ENCODE peak calls at places on chromosomes 4 and X, in eight cellular contexts. Z is H54; N is GM23338; U is NCI-H2081; L is stimulated activated CD4-positive, alpha-beta T cell treated with anti-CD3 and anti-CD28 coated beads, TNF-alpha, amount 100 ng/mL, for 1 hour; K is adrenal gland; J is PC-3; E is EL. R is an unnamed sample.

GRCh38 chr4:2936773-2937145 is 26.4 kb downstream of the NOP14 start:
- DNase-seq in N (no peak), L (no peak), E (peak; percentile 86), K (peak; percentile 83), Z (peak; percentile 47), J (peak; percentile 80), U (no peak), R (no peak)

GRCh38 chr4:65241257-65241997 is 428.9 kb downstream of the EPHA5 start:
- DNase-seq in K (no peak), N (no peak), J (no peak), L (no peak), Z (no peak), U (no peak), E (no peak), R (no peak)

GRCh38 chr4:169115897-169116254 is 105.8 kb upstream of the CBR4 start:
- DNase-seq in E (peak; percentile 93), L (no peak), K (no peak), J (peak; percentile 87), U (peak; percentile 1), N (peak; percentile 27), Z (peak; percentile 37), R (peak; percentile 67)

GRCh38 chrX:79524642-79525041 is 157.5 kb upstream of the ITM2A start:
- DNase-seq in E (no peak), U (no peak), L (no peak), Z (no peak), K (no peak), J (peak; percentile 14), N (peak; percentile 18), R (no peak)

GRCh38 chrX:100316987-100317386 is 93.1 kb downstream of the PCDH19 start:
- DNase-seq in L (no peak), Z (no peak), K (no peak), J (no peak), N (no peak), E (no peak), U (no peak), R (no peak)

GRCh38 chr4:118086334-118086733 is 52.0 kb downstream of the NDST3 start:
- DNase-seq in J (peak; percentile 41), U (peak; percentile 1), K (no peak), Z (peak; percentile 0), N (peak; percentile 46), E (peak; percentile 81), L (no peak), R (no peak)

GRCh38 chrX:153763298-153763932 is 634 bp upstream of the PLXNB3 start:
- DNase-seq in U (no peak), L (no peak), N (no peak), E (no peak), Z (no peak), K (peak; percentile 16), J (no peak), R (no peak)

GRCh38 chr4:154132406-154132805 is 343.5 kb upstream of the SFRP2 start:
- DNase-seq in J (no peak), E (no peak), U (no peak), K (no peak), L (no peak), Z (no peak), N (no peak), R (no peak)

GRCh38 chrX:2463973-2464676 is 36.7 kb downstream of the DHRSX start:
- DNase-seq in N (peak; percentile 77), U (no peak), Z (no peak), L (no peak), J (no peak), K (no peak), E (no peak), R (no peak)

GRCh38 chr4:103786014-103786413 is 66.2 kb upstream of the TACR3 start:
- DNase-seq in N (peak; percentile 91), J (peak; percentile 63), E (peak; percentile 32), U (peak; percentile 50), Z (peak; percentile 9), K (no peak), L (no peak), R (peak; percentile 20)

GRCh38 chr4:797066-797465 is 28.9 kb downstream of the CPLX1 start:
- DNase-seq in K (no peak), J (no peak), U (peak; percentile 96), Z (no peak), E (no peak), L (no peak), N (no peak), R (no peak)

GRCh38 chrX:55488559-55489314 is 911 bp downstream of the USP51 start:
- DNase-seq in U (no peak), J (peak; percentile 31), K (peak; percentile 79), N (peak; percentile 65), Z (peak; percentile 5), L (peak; percentile 20), E (peak; percentile 49), R (no peak)

GRCh38 chr4:52554606-52555355 is 104.3 kb downstream of the USP46 start:
- DNase-seq in U (no peak), N (no peak), E (no peak), Z (no peak), K (no peak), L (no peak), J (no peak), R (no peak)

GRCh38 chr4:48483777-48484493 is 792 bp downstream of the SLC10A4 start:
- DNase-seq in U (peak; percentile 37), N (peak; percentile 54), J (no peak), Z (no peak), K (no peak), L (no peak), E (no peak), R (no peak)

GRCh38 chrX:9337056-9337455 is 127.8 kb upstream of the TBL1X start:
- DNase-seq in K (peak; percentile 43), J (no peak), Z (no peak), U (no peak), N (no peak), E (peak; percentile 20), L (no peak), R (no peak)

GRCh38 chr4:128513664-128514484 is 226.3 kb upstream of the PGRMC2 start:
- DNase-seq in N (no peak), E (no peak), L (no peak), K (no peak), Z (no peak), J (no peak), U (no peak), R (no peak)

GRCh38 chrX:18574591-18574990 is 97.3 kb downstream of the RS1 start:
- DNase-seq in N (no peak), K (peak; percentile 50), Z (peak; percentile 2), L (no peak), E (peak; percentile 72), U (no peak), J (peak; percentile 53), R (no peak)

GRCh38 chrX:20143539-20143938 is 1.9 kb upstream of the EIF1AX start:
- DNase-seq in Z (no peak), J (no peak), K (no peak), N (no peak), E (no peak), L (no peak), U (peak; percentile 8), R (no peak)

GRCh38 chr4:139666735-139667266 is 1.2 kb downstream of the MGST2 start:
- DNase-seq in E (no peak), Z (no peak), L (no peak), U (peak; percentile 68), K (peak; percentile 53), N (peak; percentile 30), J (peak; percentile 73), R (no peak)

R was measured in Panc1.